ENCODE peak calls at places on chromosome 9, in six cellular contexts. One of them, this sample, is unnamed.

GRCh38 chr9:94085062-94085639 is 887 bp downstream of the PTPDC1 start:
- DNase-seq in AG04450: no peak
- DNase-seq in body of pancreas: no peak
- DNase-seq in uterus: no peak
- DNase-seq in effector memory CD4-positive, alpha-beta T cell: no peak
- DNase-seq in lung: no peak
- DNase-seq in this sample: peak; percentile 60

GRCh38 chr9:25636026-25636425 is 42.2 kb downstream of the TUSC1 start:
- DNase-seq in AG04450: no peak
- DNase-seq in body of pancreas: no peak
- DNase-seq in uterus: no peak
- DNase-seq in effector memory CD4-positive, alpha-beta T cell: no peak
- DNase-seq in lung: no peak
- DNase-seq in this sample: no peak

GRCh38 chr9:12775963-12776774 is 1.3 kb downstream of the LURAP1L start:
- DNase-seq in AG04450: peak; percentile 76
- DNase-seq in body of pancreas: peak; percentile 84
- DNase-seq in uterus: peak; percentile 86
- DNase-seq in effector memory CD4-positive, alpha-beta T cell: no peak
- DNase-seq in lung: peak; percentile 84
- DNase-seq in this sample: peak; percentile 87

GRCh38 chr9:38263534-38263933 is 129.0 kb upstream of the ALDH1B1 start:
- DNase-seq in AG04450: no peak
- DNase-seq in body of pancreas: no peak
- DNase-seq in uterus: no peak
- DNase-seq in effector memory CD4-positive, alpha-beta T cell: no peak
- DNase-seq in lung: no peak
- DNase-seq in this sample: peak; percentile 9

GRCh38 chr9:134050726-134051125 is 17.1 kb downstream of the BRD3 start:
- DNase-seq in AG04450: no peak
- DNase-seq in body of pancreas: no peak
- DNase-seq in uterus: no peak
- DNase-seq in effector memory CD4-positive, alpha-beta T cell: no peak
- DNase-seq in lung: no peak
- DNase-seq in this sample: no peak

GRCh38 chr9:120935383-120935857 is 8.8 kb upstream of the TRAF1 start:
- DNase-seq in AG04450: peak; percentile 80
- DNase-seq in body of pancreas: peak; percentile 100
- DNase-seq in uterus: peak; percentile 95
- DNase-seq in effector memory CD4-positive, alpha-beta T cell: no peak
- DNase-seq in lung: peak; percentile 98
- DNase-seq in this sample: peak; percentile 94

GRCh38 chr9:90449213-90449925 is 193.3 kb downstream of the DIRAS2 start:
- DNase-seq in AG04450: no peak
- DNase-seq in body of pancreas: no peak
- DNase-seq in uterus: no peak
- DNase-seq in effector memory CD4-positive, alpha-beta T cell: no peak
- DNase-seq in lung: no peak
- DNase-seq in this sample: no peak

GRCh38 chr9:92749071-92749933 is 15.3 kb downstream of the BICD2 start:
- DNase-seq in AG04450: no peak
- DNase-seq in body of pancreas: no peak
- DNase-seq in uterus: no peak
- DNase-seq in effector memory CD4-positive, alpha-beta T cell: no peak
- DNase-seq in lung: no peak
- DNase-seq in this sample: no peak

GRCh38 chr9:125752070-125752628 is 5.0 kb downstream of the PBX3 start:
- DNase-seq in AG04450: no peak
- DNase-seq in body of pancreas: no peak
- DNase-seq in uterus: no peak
- DNase-seq in effector memory CD4-positive, alpha-beta T cell: no peak
- DNase-seq in lung: no peak
- DNase-seq in this sample: no peak

GRCh38 chr9:106697799-106698591 is 165.0 kb upstream of the ZNF462 start:
- DNase-seq in AG04450: no peak
- DNase-seq in body of pancreas: peak; percentile 73
- DNase-seq in uterus: peak; percentile 62
- DNase-seq in effector memory CD4-positive, alpha-beta T cell: no peak
- DNase-seq in lung: peak; percentile 71
- DNase-seq in this sample: peak; percentile 57

GRCh38 chr9:97615439-97616072 is 17.6 kb downstream of the TSTD2 start:
- DNase-seq in AG04450: peak; percentile 32
- DNase-seq in body of pancreas: peak; percentile 71
- DNase-seq in uterus: peak; percentile 78
- DNase-seq in effector memory CD4-positive, alpha-beta T cell: peak; percentile 51
- DNase-seq in lung: peak; percentile 59
- DNase-seq in this sample: no peak

GRCh38 chr9:115006660-115007059 is 76.3 kb upstream of the TNFSF8 start:
- DNase-seq in AG04450: peak; percentile 15
- DNase-seq in body of pancreas: no peak
- DNase-seq in uterus: no peak
- DNase-seq in effector memory CD4-positive, alpha-beta T cell: no peak
- DNase-seq in lung: no peak
- DNase-seq in this sample: peak; percentile 79

GRCh38 chr9:36748322-36748899 is 175.7 kb downstream of the MELK start:
- DNase-seq in AG04450: no peak
- DNase-seq in body of pancreas: no peak
- DNase-seq in uterus: no peak
- DNase-seq in effector memory CD4-positive, alpha-beta T cell: no peak
- DNase-seq in lung: no peak
- DNase-seq in this sample: no peak

GRCh38 chr9:80649001-80649420 is 1040.3 kb downstream of the TLE1 start:
- DNase-seq in AG04450: peak; percentile 82
- DNase-seq in body of pancreas: no peak
- DNase-seq in uterus: peak; percentile 52
- DNase-seq in effector memory CD4-positive, alpha-beta T cell: no peak
- DNase-seq in lung: no peak
- DNase-seq in this sample: peak; percentile 67

GRCh38 chr9:79477955-79478751 is 93.6 kb upstream of the TLE4 start:
- DNase-seq in AG04450: no peak
- DNase-seq in body of pancreas: peak; percentile 17
- DNase-seq in uterus: no peak
- DNase-seq in effector memory CD4-positive, alpha-beta T cell: no peak
- DNase-seq in lung: no peak
- DNase-seq in this sample: no peak

GRCh38 chr9:72149231-72149975 is at the start of gene GDA:
- DNase-seq in AG04450: no peak
- DNase-seq in body of pancreas: no peak
- DNase-seq in uterus: no peak
- DNase-seq in effector memory CD4-positive, alpha-beta T cell: no peak
- DNase-seq in lung: no peak
- DNase-seq in this sample: no peak

GRCh38 chr9:2876726-2877125 is 32.8 kb upstream of the PUM3 start:
- DNase-seq in AG04450: no peak
- DNase-seq in body of pancreas: no peak
- DNase-seq in uterus: no peak
- DNase-seq in effector memory CD4-positive, alpha-beta T cell: no peak
- DNase-seq in lung: no peak
- DNase-seq in this sample: no peak

GRCh38 chr9:37453827-37454226 is 11.4 kb downstream of the ZBTB5 start:
- DNase-seq in AG04450: no peak
- DNase-seq in body of pancreas: no peak
- DNase-seq in uterus: no peak
- DNase-seq in effector memory CD4-positive, alpha-beta T cell: no peak
- DNase-seq in lung: no peak
- DNase-seq in this sample: no peak

GRCh38 chr9:2120926-2121689 is 106.0 kb downstream of the SMARCA2 start:
- DNase-seq in AG04450: peak; percentile 11
- DNase-seq in body of pancreas: no peak
- DNase-seq in uterus: no peak
- DNase-seq in effector memory CD4-positive, alpha-beta T cell: no peak
- DNase-seq in lung: no peak
- DNase-seq in this sample: no peak

GRCh38 chr9:135705376-135705775 is 3.4 kb downstream of the KCNT1 start:
- DNase-seq in AG04450: no peak
- DNase-seq in body of pancreas: peak; percentile 32
- DNase-seq in uterus: no peak
- DNase-seq in effector memory CD4-positive, alpha-beta T cell: no peak
- DNase-seq in lung: no peak
- DNase-seq in this sample: no peak

GRCh38 chr9:81635526-81636279 is 53.6 kb downstream of the TLE1 start:
- DNase-seq in AG04450: no peak
- DNase-seq in body of pancreas: no peak
- DNase-seq in uterus: no peak
- DNase-seq in effector memory CD4-positive, alpha-beta T cell: no peak
- DNase-seq in lung: no peak
- DNase-seq in this sample: no peak

GRCh38 chr9:133822439-133823065 is 84.4 kb upstream of the SARDH start:
- DNase-seq in AG04450: no peak
- DNase-seq in body of pancreas: no peak
- DNase-seq in uterus: no peak
- DNase-seq in effector memory CD4-positive, alpha-beta T cell: no peak
- DNase-seq in lung: no peak
- DNase-seq in this sample: no peak

GRCh38 chr9:98365227-98365669 is 109.8 kb upstream of the TBC1D2 start:
- DNase-seq in AG04450: no peak
- DNase-seq in body of pancreas: no peak
- DNase-seq in uterus: no peak
- DNase-seq in effector memory CD4-positive, alpha-beta T cell: no peak
- DNase-seq in lung: no peak
- DNase-seq in this sample: no peak

GRCh38 chr9:517993-518392 is 303.3 kb downstream of the DOCK8 start:
- DNase-seq in AG04450: no peak
- DNase-seq in body of pancreas: no peak
- DNase-seq in uterus: no peak
- DNase-seq in effector memory CD4-positive, alpha-beta T cell: no peak
- DNase-seq in lung: no peak
- DNase-seq in this sample: no peak

GRCh38 chr9:38046669-38047300 is 22.2 kb downstream of the SHB start:
- DNase-seq in AG04450: no peak
- DNase-seq in body of pancreas: peak; percentile 80
- DNase-seq in uterus: no peak
- DNase-seq in effector memory CD4-positive, alpha-beta T cell: no peak
- DNase-seq in lung: peak; percentile 54
- DNase-seq in this sample: no peak

GRCh38 chr9:81028504-81028903 is 660.8 kb downstream of the TLE1 start:
- DNase-seq in AG04450: peak; percentile 74
- DNase-seq in body of pancreas: no peak
- DNase-seq in uterus: no peak
- DNase-seq in effector memory CD4-positive, alpha-beta T cell: no peak
- DNase-seq in lung: no peak
- DNase-seq in this sample: peak; percentile 95

GRCh38 chr9:136726118-136726517 is 13.7 kb downstream of the DIPK1B start:
- DNase-seq in AG04450: no peak
- DNase-seq in body of pancreas: no peak
- DNase-seq in uterus: no peak
- DNase-seq in effector memory CD4-positive, alpha-beta T cell: no peak
- DNase-seq in lung: no peak
- DNase-seq in this sample: no peak
- H3K4me3 ChIP-seq in AG04450: peak overlapping the region; percentile 75
- H3K4me3 ChIP-seq in body of pancreas: no peak overlapping the region
- H3K4me3 ChIP-seq in uterus: no peak overlapping the region
- H3K4me3 ChIP-seq in effector memory CD4-positive, alpha-beta T cell: peak overlapping the region; percentile 75
- H3K4me3 ChIP-seq in lung: no peak overlapping the region
- H3K4me3 ChIP-seq in this sample: peak overlapping the region; percentile 99

DNA sequence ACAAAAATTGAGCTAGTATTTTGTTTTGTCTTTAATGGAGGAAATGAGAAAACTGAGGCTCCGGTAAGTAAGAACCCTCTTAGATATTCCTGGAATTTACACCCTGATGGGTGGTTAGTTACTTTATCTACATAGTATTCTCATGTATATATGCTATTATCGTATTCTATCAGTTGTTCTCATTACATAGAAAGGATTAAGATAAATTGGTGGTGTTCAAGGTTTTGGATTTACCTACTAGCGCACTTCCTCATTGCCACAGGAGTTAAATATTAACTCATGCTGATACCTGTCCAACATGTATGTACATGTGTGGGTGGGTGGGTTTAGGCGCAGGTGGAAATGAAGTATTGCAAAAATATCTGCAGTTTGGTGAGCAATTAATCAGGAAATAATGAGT is 61.1 kb upstream of the IFNE start:
- DNase-seq in AG04450: no peak
- DNase-seq in body of pancreas: no peak
- DNase-seq in uterus: no peak
- DNase-seq in effector memory CD4-positive, alpha-beta T cell: no peak
- DNase-seq in lung: no peak
- DNase-seq in this sample: no peak
- H3K4me3 ChIP-seq in AG04450: no peak overlapping the region
- H3K4me3 ChIP-seq in body of pancreas: no peak overlapping the region
- H3K4me3 ChIP-seq in uterus: no peak overlapping the region
- H3K4me3 ChIP-seq in effector memory CD4-positive, alpha-beta T cell: no peak overlapping the region
- H3K4me3 ChIP-seq in lung: no peak overlapping the region
- H3K4me3 ChIP-seq in this sample: no peak overlapping the region

DNA sequence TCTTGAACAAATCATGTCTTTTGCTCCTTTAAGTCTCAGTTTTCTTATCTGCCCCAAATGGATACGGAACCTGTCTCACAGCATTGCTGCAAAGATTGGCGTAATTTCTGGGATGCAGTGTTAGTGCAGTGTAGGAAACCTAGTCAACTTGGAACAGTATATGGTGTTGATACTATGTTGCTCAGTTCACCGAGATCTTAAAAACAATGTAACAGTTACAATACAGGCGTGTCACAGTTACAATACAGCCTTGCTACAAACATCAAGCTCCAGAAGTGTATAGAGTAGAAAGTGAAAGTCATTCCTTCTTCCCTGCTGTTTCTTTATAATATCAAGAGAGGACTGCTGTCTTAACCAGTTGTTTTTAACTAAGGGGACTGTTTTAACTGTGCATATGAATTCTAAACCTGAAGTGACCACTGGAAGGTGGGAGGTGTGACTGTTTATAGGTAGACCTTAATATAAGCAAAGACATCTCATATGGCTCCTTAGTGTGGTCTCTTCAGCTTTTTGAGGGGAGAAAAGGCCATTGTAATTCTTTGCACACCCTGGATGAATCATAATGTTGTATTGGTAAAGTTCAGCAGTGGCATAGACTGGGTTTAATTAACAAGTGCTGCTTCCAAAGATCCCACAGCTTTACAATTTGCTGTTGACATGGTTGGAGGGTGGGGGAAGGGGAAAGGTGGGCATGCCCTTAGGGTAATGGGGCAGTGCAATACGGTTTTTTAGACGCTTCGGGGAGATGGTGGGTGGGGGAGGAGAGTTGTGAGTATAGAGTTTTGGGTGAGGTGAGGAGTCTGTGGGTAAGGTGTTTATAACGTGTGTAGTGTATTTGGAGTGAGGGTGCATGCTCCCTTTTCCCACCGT is 12.9 kb downstream of the PRRC2B start:
- DNase-seq in AG04450: no peak
- DNase-seq in body of pancreas: no peak
- DNase-seq in uterus: no peak
- DNase-seq in effector memory CD4-positive, alpha-beta T cell: no peak
- DNase-seq in lung: no peak
- DNase-seq in this sample: no peak
- H3K4me3 ChIP-seq in AG04450: peak overlapping the region; percentile 18
- H3K4me3 ChIP-seq in body of pancreas: no peak overlapping the region
- H3K4me3 ChIP-seq in uterus: peak overlapping the region; percentile 21
- H3K4me3 ChIP-seq in effector memory CD4-positive, alpha-beta T cell: peak overlapping the region; percentile 41
- H3K4me3 ChIP-seq in lung: no peak overlapping the region
- H3K4me3 ChIP-seq in this sample: no peak overlapping the region

DNA sequence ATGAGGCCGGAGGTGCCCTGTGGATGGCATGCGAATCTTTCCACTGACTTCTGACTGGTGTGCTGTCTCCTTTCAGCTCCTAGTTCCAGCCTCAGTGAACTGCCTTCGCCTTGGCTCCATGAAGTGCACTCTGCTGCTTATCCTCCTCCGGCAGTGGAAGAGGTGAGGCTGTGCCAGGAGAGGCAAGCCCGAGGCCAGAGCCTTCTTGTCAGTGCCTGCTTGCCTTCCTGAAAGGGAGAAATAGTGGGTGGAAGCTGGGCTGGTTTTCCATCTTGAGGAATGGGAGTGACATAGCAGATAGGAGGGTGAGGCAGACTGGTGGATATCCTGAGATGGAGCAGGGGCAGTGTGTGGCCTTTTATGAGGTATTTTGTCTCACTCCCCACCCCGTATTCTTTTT is 29.7 kb downstream of the SH3GLB2 start:
- DNase-seq in AG04450: no peak
- DNase-seq in body of pancreas: no peak
- DNase-seq in uterus: no peak
- DNase-seq in effector memory CD4-positive, alpha-beta T cell: no peak
- DNase-seq in lung: no peak
- DNase-seq in this sample: no peak
- H3K4me3 ChIP-seq in AG04450: no peak overlapping the region
- H3K4me3 ChIP-seq in body of pancreas: no peak overlapping the region
- H3K4me3 ChIP-seq in uterus: no peak overlapping the region
- H3K4me3 ChIP-seq in effector memory CD4-positive, alpha-beta T cell: no peak overlapping the region
- H3K4me3 ChIP-seq in lung: no peak overlapping the region
- H3K4me3 ChIP-seq in this sample: no peak overlapping the region